ENCODE peak calls at places on chromosome 3, in six cellular contexts. B is mesenchymal stem cell, G is IMR-90, V is H1, M is neuronal stem cell, D is trophoblast cell. I is an unnamed sample.
A peak's percentile ranks its signal among the peaks of the same experiment; 100 is the strongest.

GRCh38 chr3:126147932-126148683 is 32.3 kb downstream of the ALDH1L1 start:
- DNase-seq in B (no peak), G (no peak), V (peak; percentile 19), M (no peak), D (no peak), I (peak; percentile 16)

GRCh38 chr3:18989237-18989812 is 159.0 kb upstream of the KCNH8 start:
- DNase-seq in B (peak; percentile 51), G (no peak), V (no peak), M (no peak), D (no peak), I (no peak)

GRCh38 chr3:38552364-38552763 is 56.2 kb downstream of the EXOG start:
- DNase-seq in B (no peak), G (no peak), V (no peak), M (no peak), D (no peak), I (no peak)

GRCh38 chr3:128479558-128480086 is 12.9 kb upstream of the DNAJB8 start:
- DNase-seq in B (no peak), G (no peak), V (no peak), M (no peak), D (no peak), I (no peak)

GRCh38 chr3:24688446-24689148 is 193.9 kb upstream of the THRB start:
- DNase-seq in B (peak; percentile 36), G (no peak), V (no peak), M (no peak), D (no peak), I (no peak)

GRCh38 chr3:108124337-108125150 is 33.7 kb upstream of the CD47 start:
- DNase-seq in B (no peak), G (no peak), V (no peak), M (no peak), D (peak; percentile 19), I (no peak)

GRCh38 chr3:158295771-158296170 is 185.9 kb downstream of the RSRC1 start:
- DNase-seq in B (no peak), G (no peak), V (no peak), M (no peak), D (no peak), I (no peak)

GRCh38 chr3:134901461-134901860 is 106.4 kb downstream of the EPHB1 start:
- DNase-seq in B (no peak), G (no peak), V (no peak), M (no peak), D (no peak), I (peak; percentile 45)

GRCh38 chr3:114411811-114412803 is 118.3 kb downstream of the TIGIT start:
- DNase-seq in B (peak; percentile 64), G (peak; percentile 87), V (no peak), M (no peak), D (no peak), I (no peak)

GRCh38 chr3:167723872-167724271 is 10.8 kb downstream of the PDCD10 start:
- DNase-seq in B (no peak), G (no peak), V (no peak), M (no peak), D (no peak), I (no peak)

GRCh38 chr3:195583831-195584542 is at the start of gene APOD:
- DNase-seq in B (no peak), G (peak; percentile 13), V (no peak), M (no peak), D (no peak), I (no peak)

GRCh38 chr3:52671676-52672075 is 14.0 kb downstream of the PBRM1 start:
- DNase-seq in B (no peak), G (no peak), V (no peak), M (no peak), D (no peak), I (no peak)

GRCh38 chr3:42115946-42116345 is 24.8 kb downstream of the TRAK1 start:
- DNase-seq in B (no peak), G (no peak), V (no peak), M (no peak), D (no peak), I (no peak)

GRCh38 chr3:183099838-183100204 is 525 bp upstream of the MCCC1 start:
- DNase-seq in B (no peak), G (no peak), V (no peak), M (no peak), D (no peak), I (no peak)

GRCh38 chr3:54631507-54632280 is 296.2 kb downstream of the LRTM1 start:
- DNase-seq in B (no peak), G (no peak), V (no peak), M (no peak), D (no peak), I (no peak)

GRCh38 chr3:118987466-118987865 is 47.2 kb downstream of the IGSF11 start:
- DNase-seq in B (no peak), G (peak; percentile 3), V (no peak), M (no peak), D (no peak), I (no peak)

GRCh38 chr3:75272708-75273107 is 391.4 kb upstream of the FRG2C start:
- DNase-seq in B (peak; percentile 1), G (peak; percentile 71), V (no peak), M (no peak), D (no peak), I (no peak)

GRCh38 chr3:57068437-57069089 is 8.1 kb downstream of the SPATA12 start:
- DNase-seq in B (peak; percentile 88), G (peak; percentile 61), V (no peak), M (no peak), D (peak; percentile 45), I (no peak)

GRCh38 chr3:112900088-112900487 is 53.4 kb upstream of the CD200R1L start:
- DNase-seq in B (peak; percentile 12), G (peak; percentile 5), V (no peak), M (no peak), D (no peak), I (no peak)

GRCh38 chr3:152595975-152596832 is 238.7 kb upstream of the P2RY1 start:
- DNase-seq in B (peak; percentile 77), G (peak; percentile 62), V (no peak), M (no peak), D (peak; percentile 10), I (no peak)

GRCh38 chr3:105260385-105260784 is 106.3 kb upstream of the ALCAM start:
- DNase-seq in B (no peak), G (no peak), V (no peak), M (no peak), D (no peak), I (no peak)
- H3K14ac ChIP-seq in B (no peak overlapping the region), G (no peak overlapping the region), V (no peak overlapping the region), M (no peak overlapping the region), D (no peak overlapping the region), I (no peak overlapping the region)

DNA sequence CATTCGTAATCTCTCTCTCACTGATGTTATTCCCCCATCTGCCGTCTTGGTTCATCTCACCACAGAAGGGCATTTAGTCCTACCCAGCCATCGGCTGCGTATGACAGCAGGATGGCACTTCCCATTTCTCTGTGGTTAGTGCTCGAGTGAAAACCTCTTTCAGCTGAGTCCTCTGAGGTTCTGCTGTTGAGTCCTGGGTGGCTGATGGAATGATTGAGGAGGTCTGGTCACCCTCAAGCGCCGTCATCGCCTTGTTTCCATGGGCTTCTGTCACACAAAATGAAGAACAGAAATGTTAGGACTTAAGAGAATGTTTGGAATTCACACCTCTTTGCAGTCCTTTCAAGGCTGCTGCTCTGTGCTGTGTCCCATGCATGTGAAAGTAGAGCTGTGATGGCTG is 9.4 kb upstream of the SACM1L start:
- DNase-seq in B (no peak), G (no peak), V (no peak), M (no peak), D (peak; percentile 59), I (no peak)
- H2BK120ac ChIP-seq in B (peak overlapping the region; percentile 52), G (no peak overlapping the region), V (no peak overlapping the region), M (no peak overlapping the region), D (no peak overlapping the region), I (no peak overlapping the region)

GRCh38 chr3:185937689-185938374 is at the start of gene TRA2B:
- DNase-seq in B (peak; percentile 98), G (peak; percentile 97), V (peak; percentile 98), M (peak; percentile 95), D (peak; percentile 99), I (peak; percentile 99)
- H3K23ac ChIP-seq in B (no peak within 1 kb of the TSS), G (peak within 1 kb of the TSS; percentile 99), V (no peak within 1 kb of the TSS), M (peak within 1 kb of the TSS; percentile 100), D (peak within 1 kb of the TSS; percentile 76), I (peak within 1 kb of the TSS; percentile 57)

DNA sequence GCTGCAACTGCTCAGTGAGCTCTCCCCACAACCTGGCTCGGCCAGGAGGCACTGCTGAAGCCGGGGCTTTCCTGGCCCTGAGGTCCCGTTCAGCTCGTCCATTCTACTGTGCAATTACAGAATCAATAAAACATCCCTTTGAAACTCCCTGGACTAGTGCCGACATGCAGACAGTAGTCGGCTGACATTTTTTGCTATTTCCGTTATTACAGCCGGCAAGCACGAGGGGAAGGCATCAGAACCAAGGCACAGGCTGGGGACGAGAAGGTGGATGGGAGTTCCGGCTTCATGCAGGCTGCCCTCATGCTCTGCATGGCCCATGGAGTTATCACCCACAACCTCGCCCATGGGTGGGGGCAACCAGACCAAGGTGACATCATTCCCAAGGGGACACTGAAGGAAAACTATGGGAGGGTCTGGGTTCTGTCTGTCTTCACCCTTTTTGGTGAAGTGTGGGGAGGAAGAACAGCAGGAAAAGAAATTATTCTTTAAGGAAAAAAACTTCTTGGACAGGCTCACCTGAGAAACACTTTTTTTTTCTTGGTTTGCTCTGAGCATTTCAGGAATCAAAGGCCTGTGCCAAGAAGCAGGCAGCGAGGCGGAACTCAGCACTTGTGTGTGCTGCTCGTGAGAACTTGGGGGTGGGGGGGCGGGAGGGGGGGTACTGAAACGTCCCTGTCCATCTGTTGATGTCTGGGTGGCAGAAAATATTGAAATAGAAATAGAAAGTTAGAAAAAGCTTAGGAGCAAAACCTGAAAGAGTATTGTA is 154.5 kb downstream of the FOXP1 start:
- DNase-seq in B (no peak), G (peak; percentile 56), V (no peak), M (no peak), D (peak; percentile 69), I (no peak)
- H3K14ac ChIP-seq in B (no peak overlapping the region), G (peak overlapping the region; percentile 0), V (no peak overlapping the region), M (no peak overlapping the region), D (no peak overlapping the region), I (no peak overlapping the region)

DNA sequence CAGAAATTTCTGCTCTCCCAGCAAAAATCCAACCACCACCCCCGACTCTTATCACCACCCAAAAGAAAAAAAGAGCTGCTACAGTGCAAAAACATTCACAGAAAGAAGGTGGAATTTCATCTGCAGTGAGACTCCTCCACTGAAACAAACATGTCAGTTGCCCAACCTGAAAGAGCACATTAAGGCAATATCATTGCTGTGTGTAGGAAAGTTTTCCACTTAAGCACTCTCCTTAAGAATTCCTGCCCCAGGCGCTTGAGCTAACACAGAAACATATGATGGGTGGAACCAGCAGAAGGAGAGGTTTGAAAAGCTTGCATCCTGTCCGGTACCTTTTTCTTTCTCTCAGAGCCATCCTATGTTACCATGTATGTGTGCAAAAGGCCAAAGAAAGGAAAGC is 200.8 kb upstream of the GADL1 start:
- DNase-seq in B (no peak), G (no peak), V (no peak), M (no peak), D (peak; percentile 97), I (no peak)
- H2BK120ac ChIP-seq in B (no peak overlapping the region), G (no peak overlapping the region), V (no peak overlapping the region), M (no peak overlapping the region), D (no peak overlapping the region), I (no peak overlapping the region)

DNA sequence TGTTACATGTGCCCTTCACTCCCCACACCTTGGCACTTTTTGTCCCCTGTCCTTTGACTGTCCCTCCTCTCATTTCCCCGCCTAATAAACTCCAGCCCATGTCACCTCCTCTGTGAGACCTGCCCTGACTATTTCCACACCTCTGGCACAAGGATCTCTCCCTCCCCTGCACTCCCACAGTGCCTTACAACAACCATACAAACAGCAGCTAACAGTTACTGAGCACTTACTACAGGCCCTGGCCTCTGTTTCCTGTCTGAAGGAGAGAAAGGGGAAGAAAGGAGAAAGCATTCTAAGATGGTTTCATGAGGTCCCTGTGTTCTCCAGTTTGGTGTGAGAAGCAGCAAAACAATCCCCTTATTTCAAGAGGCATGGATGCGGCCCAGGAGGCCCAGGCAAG is 20.0 kb upstream of the TRH start:
- DNase-seq in B (no peak), G (no peak), V (no peak), M (no peak), D (no peak), I (no peak)
- H3K23ac ChIP-seq in B (no peak overlapping the region), G (no peak overlapping the region), V (no peak overlapping the region), M (no peak overlapping the region), D (no peak overlapping the region), I (no peak overlapping the region)